ENCODE peak calls at places on chromosomes 2 and 18, in six cellular contexts. L is endodermal cell, O is A549, G is NAMALWA, W is NCI-H1092, N is NCI-H2081. J is an unnamed sample.

GRCh38 chr2:8431446-8432125 is 250.3 kb upstream of the ID2 start:
- DNase-seq in W (no peak), O (no peak), G (no peak), L (no peak), N (no peak), J (no peak)

GRCh38 chr2:61538920-61539559 is 884 bp upstream of the XPO1 start:
- DNase-seq in O (no peak), L (no peak), N (peak), W (peak), G (peak), J (peak)

GRCh38 chr2:165149439-165149838 is 54.4 kb downstream of the SCN3A start:
- DNase-seq in N (no peak), W (no peak), O (no peak), L (no peak), G (peak), J (no peak)

GRCh38 chr18:59303006-59303405 is 15.4 kb downstream of the CPLX4 start:
- DNase-seq in W (no peak), L (no peak), O (no peak), N (no peak), G (no peak), J (no peak)

GRCh38 chr2:10795508-10796046 is 17.0 kb downstream of the PDIA6 start:
- DNase-seq in L (no peak), G (no peak), O (no peak), N (no peak), W (no peak), J (no peak)

GRCh38 chr2:217909156-217909820 is 93.5 kb downstream of the TNS1 start:
- DNase-seq in N (no peak), L (peak), O (no peak), W (no peak), G (peak), J (no peak)

GRCh38 chr2:201882353-201883095 is 76.2 kb downstream of the CDK15 start:
- DNase-seq in G (peak), N (peak), W (peak), L (no peak), O (no peak), J (no peak)

GRCh38 chr2:48600917-48601316 is 16.7 kb upstream of the GTF2A1L start:
- DNase-seq in N (no peak), L (no peak), G (no peak), O (no peak), W (no peak), J (peak)

GRCh38 chr2:142180820-142181533 is 50.2 kb upstream of the LRP1B start:
- DNase-seq in W (no peak), O (no peak), N (no peak), G (peak), L (peak), J (peak)

GRCh38 chr2:222791946-222792649 is 68.7 kb upstream of the ACSL3 start:
- DNase-seq in W (no peak), L (no peak), G (no peak), O (no peak), N (no peak), J (no peak)

GRCh38 chr2:27070653-27071276 is 689 bp downstream of the OST4 start:
- DNase-seq in G (no peak), L (no peak), O (no peak), W (no peak), N (no peak), J (no peak)

GRCh38 chr2:238631491-238632180 is 204.9 kb downstream of the ASB1 start:
- DNase-seq in O (no peak), G (no peak), W (no peak), L (no peak), N (no peak), J (no peak)

GRCh38 chr2:26088038-26088643 is 54.3 kb downstream of the RAB10 start:
- DNase-seq in G (peak), N (no peak), W (no peak), L (no peak), O (peak), J (peak)

J was measured in trophoblast cell.